ENCODE peak calls at places on chromosomes 3 and 15, in six cellular contexts. E is CD8-positive, alpha-beta memory T cell; N is GM23248; A is aorta; Y is A549; L is Karpas-422. F is an unnamed sample. For H3K9me3, the result is how much of the 10 kb centered on the place peaks cover.

GRCh38 chr3:22981176-22981575 is 222.0 kb upstream of the UBE2E2 start:
- DNase-seq in Y (no peak), N (no peak), A (no peak), L (no peak), E (no peak), F (no peak)

GRCh38 chr3:21962456-21962855 is 211.4 kb upstream of the ZNF385D start:
- DNase-seq in A (no peak), E (no peak), L (no peak), N (peak), Y (no peak), F (no peak)

GRCh38 chr15:25673972-25674371 is 189.2 kb downstream of the ATP10A start:
- DNase-seq in E (no peak), A (no peak), N (no peak), Y (no peak), L (no peak), F (no peak)

GRCh38 chr15:78388865-78389264 is 48.7 kb downstream of the CRABP1 start:
- DNase-seq in Y (no peak), L (no peak), A (no peak), E (no peak), N (no peak), F (no peak)

GRCh38 chr15:51966192-51966591 is 5.4 kb downstream of the LEO1 start:
- DNase-seq in L (no peak), Y (no peak), N (no peak), E (no peak), A (no peak), F (no peak)

GRCh38 chr3:154184582-154184981 is 63.4 kb downstream of the ARHGEF26 start:
- DNase-seq in N (no peak), L (no peak), E (no peak), Y (no peak), A (no peak), F (no peak)

GRCh38 chr3:146884291-146884690 is 279.1 kb upstream of the PLSCR5 start:
- DNase-seq in E (no peak), L (no peak), A (no peak), N (no peak), Y (no peak), F (no peak)

GRCh38 chr3:197501496-197501878 is 54.3 kb downstream of the BDH1 start:
- DNase-seq in L (peak), E (no peak), N (peak), Y (no peak), A (no peak), F (no peak)

GRCh38 chr3:177615015-177615414 is 417.7 kb upstream of the TBL1XR1 start:
- DNase-seq in L (no peak), N (peak), Y (no peak), A (peak), E (no peak), F (no peak)

GRCh38 chr3:170502297-170502696 is 83.6 kb downstream of the SLC7A14 start:
- DNase-seq in N (peak), A (no peak), L (no peak), Y (no peak), E (no peak), F (no peak)

GRCh38 chr15:45456212-45457106 is 66.1 kb downstream of the SLC30A4 start:
- DNase-seq in N (peak), A (peak), E (no peak), Y (peak), L (no peak), F (peak)

GRCh38 chr3:172103724-172104123 is 64.3 kb downstream of the FNDC3B start:
- DNase-seq in Y (no peak), E (no peak), N (peak), L (no peak), A (no peak), F (no peak)

GRCh38 chr3:54549607-54550006 is 378.3 kb downstream of the LRTM1 start:
- DNase-seq in A (no peak), Y (no peak), E (no peak), L (no peak), N (no peak), F (no peak)

GRCh38 chr3:171799501-171799900 is 10.8 kb downstream of the PLD1 start:
- DNase-seq in E (no peak), Y (no peak), L (no peak), A (no peak), N (no peak), F (no peak)

GRCh38 chr3:54123538-54124196 is 1.3 kb downstream of the CACNA2D3 start:
- DNase-seq in Y (no peak), A (no peak), N (no peak), E (no peak), L (no peak), F (no peak)

GRCh38 chr3:44734646-44735168 is 5.3 kb downstream of the ZNF501 start:
- DNase-seq in L (no peak), Y (no peak), N (no peak), E (no peak), A (no peak), F (no peak)
- H3K9me3 ChIP-seq in L (half or more), Y (half or more), N (under half), E (half or more), A (under half), F (under half)

GRCh38 chr15:20353966-20354883 is 187.4 kb downstream of the GOLGA6L6 start:
- DNase-seq in A (peak), L (no peak), E (no peak), N (no peak), Y (no peak), F (no peak)
- H3K9me3 ChIP-seq in A (under half), L (under half), E (under half), N (under half), Y (under half), F (under half)

GRCh38 chr15:27627623-27628022 is 471.5 kb downstream of the OCA2 start:
- DNase-seq in A (no peak), L (no peak), N (peak), E (no peak), Y (no peak), F (no peak)
- H3K9me3 ChIP-seq in A (under half), L (under half), N (under half), E (under half), Y (under half), F (under half)

GRCh38 chr3:98109789-98110188 is 20.7 kb upstream of the OR5H1 start:
- DNase-seq in A (no peak), Y (no peak), E (no peak), L (no peak), N (no peak), F (no peak)

GRCh38 chr3:98110191-98110908 is 20.2 kb upstream of the OR5H1 start:
- DNase-seq in A (no peak), L (no peak), Y (no peak), E (no peak), N (no peak), F (no peak)

GRCh38 chr3:98114264-98114663 is 16.3 kb upstream of the OR5H1 start:
- DNase-seq in A (no peak), N (no peak), E (no peak), Y (no peak), L (no peak), F (no peak)

DNA sequence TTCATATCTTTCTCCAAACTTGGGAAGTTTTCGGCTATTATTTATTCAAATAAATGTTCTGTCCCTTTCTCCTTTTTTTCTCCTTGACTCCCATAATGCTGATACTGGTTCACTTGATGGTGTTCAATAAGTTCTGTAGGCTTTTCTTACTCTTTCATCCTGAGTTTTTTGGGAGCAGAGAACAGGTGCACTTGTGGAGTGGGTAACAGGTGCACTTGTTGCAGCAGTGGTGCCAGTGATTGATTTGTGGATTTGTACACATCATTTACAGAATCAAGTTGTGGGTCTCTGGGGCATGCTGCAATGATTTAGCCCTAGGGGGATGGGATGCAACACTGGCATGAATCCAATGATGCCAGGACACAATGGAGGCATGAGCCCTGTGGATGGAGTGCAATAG is 14.8 kb upstream of the OR5H1 start:
- DNase-seq in A (no peak), E (no peak), N (no peak), L (no peak), Y (no peak), F (no peak)
- H3K9me3 ChIP-seq in A (under half), E (under half), N (under half), L (under half), Y (under half), F (under half)

GRCh38 chr3:25495726-25496125 is 67.7 kb downstream of the RARB start:
- DNase-seq in N (no peak), A (no peak), Y (no peak), L (no peak), E (no peak), F (no peak)
- H3K9me3 ChIP-seq in N (under half), A (under half), Y (half or more), L (under half), E (under half), F (under half)

GRCh38 chr3:40532252-40532651 is 7.5 kb downstream of the ZNF621 start:
- DNase-seq in E (no peak), N (peak), L (no peak), A (no peak), Y (no peak), F (no peak)
- H3K9me3 ChIP-seq in E (under half), N (under half), L (under half), A (under half), Y (half or more), F (under half)

GRCh38 chr3:195662-196061 is 901 bp upstream of the CHL1 start:
- DNase-seq in L (no peak), E (no peak), Y (no peak), N (no peak), A (no peak), F (no peak)

GRCh38 chr3:196322-197153 is at the start of gene CHL1:
- DNase-seq in A (no peak), N (no peak), Y (no peak), L (no peak), E (no peak), F (no peak)

GRCh38 chr3:194421-194820 is 2.1 kb upstream of the CHL1 start:
- DNase-seq in A (no peak), Y (no peak), E (no peak), N (no peak), L (no peak), F (no peak)

GRCh38 chr3:192215-192929 is 4.2 kb upstream of the CHL1 start:
- DNase-seq in L (no peak), E (no peak), N (no peak), Y (no peak), A (peak), F (no peak)

DNA sequence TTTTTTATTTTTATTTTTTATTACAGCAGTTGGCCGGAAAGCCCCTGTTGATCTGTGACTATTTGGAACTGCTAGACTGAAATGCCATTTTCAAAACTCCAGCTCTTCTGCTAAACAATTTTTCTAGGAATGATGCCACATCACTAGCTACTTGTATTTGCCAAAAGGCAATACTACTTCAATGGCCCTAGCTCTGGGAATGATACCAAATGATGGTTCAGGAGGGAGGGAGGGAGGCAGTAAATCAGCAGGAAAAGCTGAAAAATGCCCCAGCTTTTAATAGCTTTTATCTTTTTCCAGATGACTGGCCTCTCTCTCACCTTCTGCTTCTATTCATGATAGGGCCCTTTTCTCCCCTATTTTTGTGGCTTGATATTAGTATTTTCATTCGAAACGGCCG is 2.6 kb upstream of the CHL1 start:
- DNase-seq in Y (no peak), A (no peak), E (no peak), L (no peak), N (no peak), F (no peak)
- H3K9me3 ChIP-seq in Y (under half), A (under half), E (under half), L (under half), N (under half), F (under half)

F was measured in T-helper 17 cell.